ENCODE peak calls at places on chromosomes 1 and 21, in four cellular contexts. P, V, Q and F are unnamed samples.

GRCh38 chr1:207055386-207056001 is 2.4 kb downstream of the PFKFB2 start:
- DNase-seq in P (no peak), Q (no peak), V (no peak), F (no peak)

GRCh38 chr1:7893529-7894180 is 40.8 kb upstream of the UTS2 start:
- DNase-seq in Q (no peak), P (no peak), V (no peak), F (no peak)

GRCh38 chr1:178684542-178685000 is 40.5 kb upstream of the RALGPS2 start:
- DNase-seq in P (no peak), V (no peak), Q (no peak), F (no peak)

GRCh38 chr1:244599937-244600350 is 53.0 kb upstream of the DESI2 start:
- DNase-seq in Q (no peak), P (no peak), V (peak), F (no peak)

GRCh38 chr1:151618470-151618869 is 6.6 kb downstream of the SNX27 start:
- DNase-seq in P (no peak), Q (no peak), V (no peak), F (no peak)

GRCh38 chr21:31570824-31571425 is 88.6 kb upstream of the SOD1 start:
- DNase-seq in P (no peak), V (no peak), Q (no peak), F (no peak)

GRCh38 chr1:115326419-115326818 is 11.6 kb downstream of the NGF start:
- DNase-seq in Q (no peak), V (no peak), P (no peak), F (no peak)

GRCh38 chr1:79042117-79042516 is 35.6 kb upstream of the ADGRL4 start:
- DNase-seq in Q (no peak), P (no peak), V (no peak), F (no peak)

GRCh38 chr1:78491311-78492071 is 717 bp downstream of the PTGFR start:
- DNase-seq in Q (no peak), P (no peak), V (no peak), F (no peak)

GRCh38 chr21:19256934-19257660 is 853.5 kb upstream of the TMPRSS15 start:
- DNase-seq in Q (no peak), P (no peak), V (no peak), F (no peak)

GRCh38 chr1:214840366-214840765 is 237.4 kb downstream of the CENPF start:
- DNase-seq in V (no peak), Q (no peak), P (no peak), F (no peak)

GRCh38 chr1:109876617-109877319 is 33.9 kb upstream of the CSF1 start:
- DNase-seq in Q (no peak), V (no peak), P (no peak), F (no peak)